ENCODE peak calls at places on chromosomes 1 and 21, in nine cellular contexts. U, F, L, V, O, Y, D, H and P are unnamed samples.

GRCh38 chr1:96049759-96050409 is 671.7 kb upstream of the PTBP2 start:
- DNase-seq in F (no peak), D (no peak), L (no peak), U (no peak), H (no peak), O (no peak), Y (no peak), V (no peak), P (no peak)

GRCh38 chr1:62466982-62467532 is 30.2 kb downstream of the USP1 start:
- DNase-seq in L (peak), F (no peak), U (no peak), H (no peak), D (no peak), V (no peak), Y (no peak), O (no peak), P (no peak)

GRCh38 chr1:82091729-82092128 is 291.0 kb downstream of the ADGRL2 start:
- DNase-seq in H (no peak), Y (no peak), L (no peak), D (no peak), F (no peak), U (no peak), V (no peak), O (no peak), P (no peak)

GRCh38 chr1:223556414-223557124 is 108.9 kb downstream of the CAPN8 start:
- DNase-seq in U (peak), F (peak), L (peak), H (no peak), O (no peak), Y (no peak), D (no peak), V (peak), P (peak)

GRCh38 chr1:184593612-184594011 is 161.0 kb downstream of the EDEM3 start:
- DNase-seq in U (no peak), V (no peak), Y (no peak), L (peak), D (no peak), H (no peak), O (no peak), F (no peak), P (no peak)

GRCh38 chr1:97930472-97930871 is 9.6 kb upstream of the DPYD start:
- DNase-seq in F (no peak), L (no peak), D (no peak), U (no peak), V (no peak), Y (no peak), O (no peak), H (no peak), P (no peak)

GRCh38 chr1:82806133-82806532 is 1005.4 kb downstream of the ADGRL2 start:
- DNase-seq in D (no peak), V (no peak), Y (no peak), F (no peak), L (no peak), U (no peak), H (no peak), O (no peak), P (no peak)

GRCh38 chr1:52915211-52915854 is 6.2 kb downstream of the ECHDC2 start:
- DNase-seq in V (no peak), O (no peak), L (no peak), U (no peak), H (no peak), D (no peak), Y (no peak), F (no peak), P (no peak)

GRCh38 chr1:31765041-31765467 is 914 bp upstream of the ADGRB2 start:
- DNase-seq in H (no peak), L (peak), O (no peak), V (peak), U (peak), Y (no peak), D (no peak), F (no peak), P (no peak)

DNA sequence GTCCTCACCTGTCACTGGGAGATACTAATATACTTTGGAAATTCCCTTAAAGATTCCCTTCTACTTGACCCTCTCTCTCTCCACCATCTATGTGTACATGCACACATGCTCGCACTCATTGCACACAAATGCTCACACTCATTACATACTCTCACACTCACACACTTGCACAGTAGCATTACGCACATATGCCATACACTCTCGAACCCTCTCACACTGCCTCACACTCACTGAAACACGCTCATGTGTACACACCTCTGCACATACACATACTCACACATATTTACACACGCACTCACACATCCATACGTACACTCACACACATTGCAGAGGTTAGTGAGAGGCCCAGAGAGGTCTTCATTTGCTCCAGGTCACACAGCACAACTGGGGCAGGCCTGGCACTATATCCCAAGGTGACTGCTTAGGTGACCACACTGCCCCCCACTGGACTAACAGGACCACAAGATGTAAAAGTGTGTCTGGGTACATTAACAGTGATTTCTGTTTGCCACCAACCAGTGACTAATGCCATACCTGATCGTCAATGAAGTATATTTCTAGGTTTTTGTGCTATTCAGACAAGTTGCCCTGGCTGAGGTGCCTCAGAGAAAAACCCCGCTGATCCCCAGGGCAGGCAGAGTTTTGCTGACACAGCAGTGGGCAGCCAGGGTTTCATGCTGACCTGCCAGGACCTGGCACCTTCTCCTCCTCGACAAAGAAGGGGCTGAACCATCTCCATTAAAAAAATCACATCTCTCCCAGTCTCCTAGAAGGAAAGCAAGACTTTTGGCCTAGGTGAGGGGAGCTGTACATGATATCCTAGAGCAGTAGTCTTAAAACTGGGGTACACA is 28.5 kb upstream of the CAMK1G start:
- DNase-seq in L (no peak), F (no peak), H (no peak), O (no peak), V (no peak), U (no peak), D (no peak), Y (no peak), P (no peak)
- TF ChIP-seq CTCF in L (no peak), F (no peak), H (no peak), O (no peak), V (no peak), U (peak), D (no peak), Y (no peak), P (peak)

DNA sequence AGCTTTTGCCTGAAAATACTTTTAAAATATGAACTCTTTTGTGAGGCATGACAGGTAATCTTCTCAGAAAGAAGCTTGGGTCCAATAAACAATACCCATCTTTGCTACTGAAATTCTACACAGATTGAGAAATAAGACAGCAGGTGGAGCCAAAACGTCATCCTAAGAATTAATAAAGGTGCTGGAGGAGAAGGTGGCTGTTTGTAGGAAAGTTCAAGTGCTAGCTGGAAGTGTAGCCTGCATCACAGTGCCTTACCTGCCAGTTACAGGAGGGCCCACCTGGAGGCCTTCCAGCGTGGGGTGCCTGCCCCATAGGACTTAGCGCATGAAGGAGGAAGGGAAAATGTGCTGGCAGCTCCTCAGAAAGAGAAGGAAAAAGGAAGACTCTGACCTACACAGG is 93.7 kb downstream of the TTC3 start:
- DNase-seq in L (no peak), Y (no peak), D (no peak), U (peak), V (no peak), O (no peak), F (no peak), H (no peak), P (peak)
- TF ChIP-seq CTCF in L (peak), Y (peak), D (no peak), U (peak), V (no peak), O (peak), F (no peak), H (no peak), P (peak)

GRCh38 chr1:27522860-27523665 is 33.1 kb upstream of the WASF2 start:
- DNase-seq in Y (no peak), F (no peak), U (peak), H (no peak), V (peak), L (no peak), O (no peak), D (no peak), P (no peak)
- TF ChIP-seq CTCF in Y (peak), F (no peak), U (peak), H (peak), V (no peak), L (peak), O (peak), D (peak), P (no peak)

GRCh38 chr1:84603223-84603622 is 29.0 kb upstream of the CTBS start:
- DNase-seq in D (no peak), U (no peak), O (no peak), F (no peak), H (no peak), V (no peak), L (peak), Y (no peak), P (no peak)

GRCh38 chr1:84600796-84601195 is 26.6 kb upstream of the CTBS start:
- DNase-seq in L (no peak), U (no peak), V (no peak), O (no peak), H (no peak), D (no peak), F (no peak), Y (no peak), P (no peak)

GRCh38 chr1:84605157-84605556 is 30.9 kb upstream of the CTBS start:
- DNase-seq in Y (no peak), V (no peak), D (no peak), H (no peak), U (no peak), F (no peak), O (peak), L (no peak), P (no peak)

GRCh38 chr1:84606977-84607376 is 32.7 kb upstream of the CTBS start:
- DNase-seq in O (no peak), H (no peak), V (no peak), F (no peak), U (no peak), L (no peak), D (no peak), Y (no peak), P (no peak)

DNA sequence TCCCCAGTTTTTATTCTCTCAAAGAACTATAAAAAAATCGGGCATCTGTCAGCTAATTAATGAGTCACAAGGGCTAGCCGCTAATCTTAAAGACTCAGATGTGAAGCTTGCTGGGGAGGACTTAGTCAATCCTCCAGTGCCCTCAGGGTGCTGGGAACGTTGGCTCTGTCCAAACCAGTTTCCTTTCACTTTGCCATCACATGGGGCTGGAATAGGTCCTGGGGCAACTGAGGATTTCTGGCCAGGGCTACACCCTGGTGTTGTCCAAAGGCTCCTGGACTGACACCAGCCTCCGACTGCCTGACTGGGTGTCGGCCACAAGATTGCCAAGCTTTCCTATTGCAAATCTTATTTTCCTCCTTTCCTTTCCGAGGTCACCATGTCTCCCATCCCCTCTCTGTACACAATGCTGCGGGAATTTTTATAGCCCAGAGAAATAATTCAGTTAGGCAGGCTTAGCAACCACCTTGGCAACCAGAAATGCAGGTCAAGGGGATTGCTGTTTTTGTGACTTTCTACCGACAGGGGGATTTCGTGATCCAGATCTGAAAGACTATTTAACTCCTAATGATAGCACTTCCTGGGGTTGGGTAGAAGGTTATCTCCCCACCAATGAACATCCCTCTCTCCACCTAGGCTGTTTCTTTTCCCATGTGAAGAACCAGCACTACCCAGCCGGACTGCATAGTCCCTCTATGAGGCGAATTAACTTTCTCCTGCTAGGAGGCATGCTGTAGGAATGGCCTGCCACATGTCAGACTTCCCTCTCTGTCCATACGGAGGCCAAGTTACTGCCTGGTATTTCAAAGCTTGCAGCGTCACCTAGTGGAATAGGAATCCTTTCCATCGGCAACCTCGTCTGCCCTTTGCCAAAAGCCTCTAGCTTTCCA is 29.9 kb upstream of the CTBS start:
- DNase-seq in H (peak), O (peak), V (peak), L (peak), D (peak), Y (no peak), F (no peak), U (no peak), P (no peak)
- TF ChIP-seq CTCF in H (no peak), O (peak), V (peak), L (peak), D (no peak), Y (peak), F (peak), U (no peak), P (no peak)

DNA sequence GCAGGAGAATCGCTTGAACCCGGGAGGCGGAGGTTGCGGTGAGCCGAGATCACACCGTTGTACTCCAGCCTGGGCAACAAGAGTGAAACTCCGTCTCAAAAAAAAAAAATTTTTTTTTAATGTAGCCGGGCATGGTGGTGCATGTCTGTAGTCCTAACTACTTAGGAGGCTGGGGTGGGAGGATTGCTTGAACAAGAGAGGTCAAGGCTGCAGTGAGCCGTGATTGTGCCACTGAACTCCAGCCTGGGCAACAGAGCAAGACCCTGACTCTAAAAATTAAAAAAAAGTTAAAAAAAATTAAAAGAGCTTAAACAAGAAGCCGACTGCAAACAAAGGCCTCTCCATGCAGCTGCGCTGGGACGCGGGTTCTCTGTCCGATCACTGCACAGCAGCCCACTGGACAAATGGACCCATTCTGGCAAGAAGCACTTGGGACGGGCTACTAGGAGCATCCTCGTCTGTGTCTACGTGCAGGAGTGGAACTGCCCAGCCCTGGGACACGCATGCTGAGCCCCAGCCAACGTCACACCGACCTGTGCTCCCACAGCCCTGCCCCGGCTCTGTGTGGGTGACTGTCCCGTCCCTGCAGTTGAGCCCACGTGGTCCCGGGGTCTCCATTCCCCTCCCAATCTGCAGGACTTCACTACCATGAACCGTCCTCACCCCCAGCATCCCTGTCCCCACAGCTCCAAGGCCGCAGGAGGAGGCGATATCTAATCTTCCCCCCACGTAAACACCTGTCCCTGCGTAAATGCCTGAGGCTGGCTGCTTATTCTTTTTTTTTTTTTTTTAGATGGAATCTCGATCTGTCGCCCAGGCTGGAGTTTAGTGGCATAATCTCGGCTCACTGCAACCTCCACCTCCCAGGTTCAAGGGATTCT is 12.3 kb downstream of the SLC35E2B start:
- DNase-seq in V (no peak), Y (peak), D (no peak), O (no peak), L (no peak), U (no peak), H (peak), F (no peak), P (no peak)
- TF ChIP-seq CTCF in V (no peak), Y (no peak), D (no peak), O (no peak), L (no peak), U (no peak), H (no peak), F (no peak), P (no peak)

DNA sequence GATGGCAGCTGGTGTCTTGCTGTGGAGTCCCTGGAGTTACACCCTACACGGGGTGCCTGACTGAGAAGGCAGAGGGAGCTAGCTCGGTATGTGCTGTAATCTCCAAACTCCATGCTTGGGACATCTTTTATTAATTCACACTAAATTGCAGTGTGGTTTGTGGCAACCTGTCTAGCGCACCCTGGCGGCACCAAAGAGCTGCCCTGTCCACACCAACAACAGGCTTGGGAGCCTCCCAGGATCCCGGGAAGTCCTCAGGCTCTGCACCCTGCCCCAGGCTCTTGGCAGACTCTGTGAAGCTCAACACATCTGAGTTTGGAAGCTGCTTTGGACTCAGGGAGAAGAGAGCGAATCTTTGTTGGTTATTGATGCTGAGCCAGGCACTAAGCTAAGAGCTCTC is 138.9 kb downstream of the IGSF21 start:
- DNase-seq in O (no peak), V (peak), L (no peak), U (no peak), H (no peak), D (no peak), F (no peak), Y (no peak), P (no peak)
- TF ChIP-seq CTCF in O (no peak), V (no peak), L (no peak), U (peak), H (no peak), D (no peak), F (no peak), Y (no peak), P (no peak)